ENCODE peak calls at places on chromosomes 6 and 20, in ten cellular contexts. Z is GM13977, W is mammary epithelial cell, D is Calu3, L is AG10803, G is colonic mucosa, T is PC-9, U is psoas muscle, X is fibroblast of the aortic adventitia, Y is brain microvascular endothelial cell. B is an unnamed sample.

GRCh38 chr20:62928246-62928939 is 2.1 kb upstream of the DIDO1 start:
- DNase-seq in Z (no peak), W (no peak), D (no peak), L (peak), G (no peak), T (no peak), U (no peak), X (no peak), Y (no peak), B (no peak)

GRCh38 chr20:24395151-24395550 is 74.3 kb upstream of the SYNDIG1 start:
- DNase-seq in Z (no peak), W (no peak), D (no peak), L (no peak), G (no peak), T (no peak), U (no peak), X (no peak), Y (no peak), B (no peak)

GRCh38 chr20:62805365-62805710 is 703 bp downstream of the OGFR start:
- DNase-seq in Z (no peak), W (no peak), D (peak), L (no peak), G (peak), T (no peak), U (no peak), X (peak), Y (no peak), B (no peak)

GRCh38 chr6:112286010-112286409 is 31.6 kb upstream of the LAMA4 start:
- DNase-seq in Z (peak), W (no peak), D (no peak), L (no peak), G (no peak), T (no peak), U (no peak), X (no peak), Y (no peak), B (no peak)

GRCh38 chr6:151679081-151679480 is 128.4 kb upstream of the ESR1 start:
- DNase-seq in Z (no peak), W (peak), D (no peak), L (peak), G (no peak), T (no peak), U (peak), X (peak), Y (peak), B (no peak)

GRCh38 chr20:33732166-33732970 is 572 bp downstream of the ZNF341 start:
- DNase-seq in Z (peak), W (peak), D (peak), L (peak), G (peak), T (peak), U (peak), X (peak), Y (peak), B (peak)

GRCh38 chr6:52317841-52318581 is 33.5 kb upstream of the MCM3 start:
- DNase-seq in Z (peak), W (peak), D (no peak), L (peak), G (no peak), T (peak), U (no peak), X (peak), Y (peak), B (no peak)

GRCh38 chr6:43771858-43772570 is 2.0 kb downstream of the VEGFA start:
- DNase-seq in Z (peak), W (peak), D (peak), L (peak), G (peak), T (peak), U (peak), X (no peak), Y (peak), B (peak)

GRCh38 chr6:44022296-44022661 is 105.0 kb downstream of the MRPL14 start:
- DNase-seq in Z (no peak), W (no peak), D (no peak), L (no peak), G (no peak), T (no peak), U (no peak), X (peak), Y (no peak), B (no peak)

GRCh38 chr6:169328112-169328801 is 74.6 kb upstream of the THBS2 start:
- DNase-seq in Z (no peak), W (peak), D (no peak), L (peak), G (no peak), T (no peak), U (peak), X (peak), Y (peak), B (no peak)

GRCh38 chr6:82701341-82701740 is 337.7 kb downstream of the TPBG start:
- DNase-seq in Z (no peak), W (no peak), D (no peak), L (no peak), G (no peak), T (no peak), U (no peak), X (no peak), Y (no peak), B (no peak)

GRCh38 chr6:90082847-90083246 is 188.6 kb downstream of the GJA10 start:
- DNase-seq in Z (no peak), W (no peak), D (no peak), L (no peak), G (no peak), T (no peak), U (no peak), X (no peak), Y (no peak), B (no peak)

GRCh38 chr6:150037526-150038201 is 12.3 kb upstream of the RAET1L start:
- DNase-seq in Z (no peak), W (no peak), D (no peak), L (no peak), G (no peak), T (no peak), U (no peak), X (no peak), Y (no peak), B (no peak)

GRCh38 chr6:136014454-136015421 is 163.2 kb downstream of the PDE7B start:
- DNase-seq in Z (no peak), W (no peak), D (no peak), L (peak), G (no peak), T (no peak), U (no peak), X (peak), Y (peak), B (no peak)

GRCh38 chr20:38946836-38947235 is 15.3 kb upstream of the DHX35 start:
- DNase-seq in Z (no peak), W (no peak), D (no peak), L (no peak), G (no peak), T (no peak), U (no peak), X (no peak), Y (no peak), B (no peak)

GRCh38 chr6:127855542-127856159 is 45.2 kb downstream of the THEMIS start:
- DNase-seq in Z (no peak), W (no peak), D (peak), L (peak), G (no peak), T (no peak), U (no peak), X (peak), Y (peak), B (no peak)

GRCh38 chr20:13819885-13820645 is 35.2 kb downstream of the NDUFAF5 start:
- DNase-seq in Z (peak), W (peak), D (peak), L (peak), G (peak), T (peak), U (peak), X (peak), Y (no peak), B (peak)

GRCh38 chr6:77456531-77457248 is 6.6 kb downstream of the HTR1B start:
- DNase-seq in Z (no peak), W (peak), D (peak), L (peak), G (no peak), T (no peak), U (peak), X (peak), Y (peak), B (no peak)

GRCh38 chr6:113758725-113759576 is 98.2 kb upstream of the MARCKS start:
- DNase-seq in Z (no peak), W (peak), D (no peak), L (no peak), G (no peak), T (peak), U (no peak), X (peak), Y (peak), B (no peak)

GRCh38 chr20:19875746-19876145 is 117.7 kb downstream of the RIN2 start:
- DNase-seq in Z (no peak), W (no peak), D (no peak), L (peak), G (no peak), T (no peak), U (no peak), X (no peak), Y (no peak), B (no peak)

GRCh38 chr6:21592953-21593352 is 598 bp upstream of the SOX4 start:
- DNase-seq in Z (no peak), W (no peak), D (no peak), L (no peak), G (no peak), T (no peak), U (no peak), X (no peak), Y (no peak), B (no peak)

GRCh38 chr20:34709836-34710567 is 5.9 kb downstream of the TP53INP2 start:
- DNase-seq in Z (peak), W (no peak), D (peak), L (peak), G (peak), T (no peak), U (peak), X (peak), Y (peak), B (peak)

GRCh38 chr6:35706468-35706867 is 17.8 kb upstream of the FKBP5 start:
- DNase-seq in Z (no peak), W (no peak), D (no peak), L (no peak), G (no peak), T (no peak), U (no peak), X (peak), Y (no peak), B (no peak)

GRCh38 chr6:45892196-45892595 is 123.5 kb downstream of the CLIC5 start:
- DNase-seq in Z (no peak), W (no peak), D (no peak), L (no peak), G (no peak), T (no peak), U (no peak), X (no peak), Y (no peak), B (no peak)

GRCh38 chr6:167968091-167968490 is 29.4 kb upstream of the KIF25 start:
- DNase-seq in Z (no peak), W (no peak), D (peak), L (no peak), G (peak), T (no peak), U (no peak), X (no peak), Y (no peak), B (no peak)

GRCh38 chr6:111871725-111872520 is 1.3 kb downstream of the FYN start:
- DNase-seq in Z (no peak), W (peak), D (peak), L (peak), G (peak), T (peak), U (no peak), X (peak), Y (peak), B (no peak)

GRCh38 chr6:38040254-38040653 is 220.7 kb downstream of the ZFAND3 start:
- DNase-seq in Z (no peak), W (no peak), D (no peak), L (no peak), G (no peak), T (no peak), U (no peak), X (no peak), Y (no peak), B (no peak)

GRCh38 chr6:147448212-147448611 is 60.3 kb upstream of the SAMD5 start:
- DNase-seq in Z (no peak), W (peak), D (no peak), L (no peak), G (no peak), T (no peak), U (no peak), X (no peak), Y (no peak), B (no peak)

GRCh38 chr6:152271681-152272464 is 365.3 kb downstream of the SYNE1 start:
- DNase-seq in Z (no peak), W (peak), D (no peak), L (peak), G (no peak), T (peak), U (no peak), X (peak), Y (peak), B (peak)

GRCh38 chr6:33008944-33009861 is at the start of gene HLA-DOA:
- DNase-seq in Z (peak), W (no peak), D (peak), L (no peak), G (no peak), T (no peak), U (no peak), X (peak), Y (peak), B (no peak)

GRCh38 chr20:62936996-62937352 is 973 bp upstream of the GID8 start:
- DNase-seq in Z (peak), W (peak), D (no peak), L (peak), G (no peak), T (peak), U (no peak), X (peak), Y (peak), B (no peak)

GRCh38 chr6:121055572-121056163 is 278.6 kb downstream of the TBC1D32 start:
- DNase-seq in Z (peak), W (peak), D (peak), L (peak), G (no peak), T (no peak), U (no peak), X (peak), Y (peak), B (no peak)

GRCh38 chr6:7879043-7879442 is 31.5 kb downstream of the TXNDC5 start:
- DNase-seq in Z (no peak), W (no peak), D (no peak), L (no peak), G (no peak), T (no peak), U (no peak), X (no peak), Y (no peak), B (no peak)

GRCh38 chr6:30819287-30819917 is 64.9 kb upstream of the DDR1 start:
- DNase-seq in Z (no peak), W (peak), D (no peak), L (peak), G (no peak), T (no peak), U (no peak), X (peak), Y (no peak), B (no peak)

GRCh38 chr6:133843098-133843497 is 45.8 kb upstream of the TCF21 start:
- DNase-seq in Z (no peak), W (no peak), D (no peak), L (no peak), G (no peak), T (no peak), U (no peak), X (no peak), Y (no peak), B (no peak)

GRCh38 chr6:133834472-133835170 is 54.3 kb upstream of the TCF21 start:
- DNase-seq in Z (no peak), W (no peak), D (no peak), L (no peak), G (no peak), T (no peak), U (no peak), X (no peak), Y (no peak), B (no peak)

GRCh38 chr6:133835901-133836300 is 53.0 kb upstream of the TCF21 start:
- DNase-seq in Z (no peak), W (no peak), D (no peak), L (peak), G (no peak), T (no peak), U (no peak), X (peak), Y (peak), B (no peak)

GRCh38 chr6:133833905-133834304 is 55.0 kb upstream of the TCF21 start:
- DNase-seq in Z (no peak), W (no peak), D (no peak), L (no peak), G (no peak), T (no peak), U (no peak), X (no peak), Y (no peak), B (no peak)

DNA sequence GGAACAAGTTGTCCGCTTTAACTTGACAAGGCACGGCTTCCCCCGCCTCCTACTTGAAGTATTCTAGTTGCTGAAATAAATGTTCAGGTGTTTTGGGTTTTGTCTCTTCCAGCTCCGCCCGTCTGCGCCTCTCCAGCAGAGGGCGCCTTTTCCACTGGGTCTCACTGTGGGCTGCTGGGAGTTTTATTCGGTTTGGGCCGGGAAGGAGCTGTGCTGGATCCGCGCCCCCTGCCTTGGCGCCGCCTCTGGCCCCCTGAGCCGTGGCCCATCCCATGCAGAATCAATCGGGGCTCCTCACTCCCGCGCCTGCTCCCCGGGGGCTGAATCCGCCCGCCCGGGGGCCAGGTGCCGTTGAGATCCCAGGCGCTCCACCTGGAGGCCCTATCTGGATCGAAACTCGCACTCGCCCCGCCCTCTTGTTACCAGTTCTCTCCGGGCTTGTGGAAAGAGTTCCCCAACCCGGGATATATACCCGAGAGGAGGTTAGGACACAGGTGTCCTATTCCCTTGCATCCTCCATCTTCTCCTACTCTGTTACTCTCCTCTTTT is 51.0 kb upstream of the TCF21 start:
- DNase-seq in Z (peak), W (peak), D (peak), L (peak), G (peak), T (peak), U (peak), X (peak), Y (peak), B (no peak)
- TF ChIP-seq CTCF in Z (peak), W (peak), D (peak), L (peak), G (peak), T (peak), U (peak), X (peak), Y (peak), B (peak)

GRCh38 chr6:122284848-122285247 is 114.6 kb upstream of the HSF2 start:
- DNase-seq in Z (no peak), W (no peak), D (no peak), L (no peak), G (no peak), T (no peak), U (no peak), X (no peak), Y (no peak), B (no peak)

GRCh38 chr6:122285292-122285913 is 114.0 kb upstream of the HSF2 start:
- DNase-seq in Z (no peak), W (no peak), D (no peak), L (no peak), G (no peak), T (no peak), U (no peak), X (peak), Y (no peak), B (peak)

GRCh38 chr6:122286512-122286911 is 112.9 kb upstream of the HSF2 start:
- DNase-seq in Z (no peak), W (no peak), D (no peak), L (peak), G (no peak), T (no peak), U (no peak), X (peak), Y (no peak), B (no peak)

GRCh38 chr6:122289721-122290501 is 109.5 kb upstream of the HSF2 start:
- DNase-seq in Z (no peak), W (no peak), D (peak), L (peak), G (no peak), T (no peak), U (no peak), X (peak), Y (peak), B (no peak)
- TF ChIP-seq CTCF in Z (no peak), W (no peak), D (no peak), L (peak), G (no peak), T (peak), U (peak), X (peak), Y (peak), B (no peak)

GRCh38 chr6:3031857-3032256 is 32.2 kb downstream of the NQO2 start:
- DNase-seq in Z (no peak), W (no peak), D (peak), L (no peak), G (no peak), T (no peak), U (no peak), X (no peak), Y (no peak), B (no peak)
- TF ChIP-seq CTCF in Z (no peak), W (no peak), D (no peak), L (no peak), G (no peak), T (no peak), U (no peak), X (no peak), Y (no peak), B (no peak)

DNA sequence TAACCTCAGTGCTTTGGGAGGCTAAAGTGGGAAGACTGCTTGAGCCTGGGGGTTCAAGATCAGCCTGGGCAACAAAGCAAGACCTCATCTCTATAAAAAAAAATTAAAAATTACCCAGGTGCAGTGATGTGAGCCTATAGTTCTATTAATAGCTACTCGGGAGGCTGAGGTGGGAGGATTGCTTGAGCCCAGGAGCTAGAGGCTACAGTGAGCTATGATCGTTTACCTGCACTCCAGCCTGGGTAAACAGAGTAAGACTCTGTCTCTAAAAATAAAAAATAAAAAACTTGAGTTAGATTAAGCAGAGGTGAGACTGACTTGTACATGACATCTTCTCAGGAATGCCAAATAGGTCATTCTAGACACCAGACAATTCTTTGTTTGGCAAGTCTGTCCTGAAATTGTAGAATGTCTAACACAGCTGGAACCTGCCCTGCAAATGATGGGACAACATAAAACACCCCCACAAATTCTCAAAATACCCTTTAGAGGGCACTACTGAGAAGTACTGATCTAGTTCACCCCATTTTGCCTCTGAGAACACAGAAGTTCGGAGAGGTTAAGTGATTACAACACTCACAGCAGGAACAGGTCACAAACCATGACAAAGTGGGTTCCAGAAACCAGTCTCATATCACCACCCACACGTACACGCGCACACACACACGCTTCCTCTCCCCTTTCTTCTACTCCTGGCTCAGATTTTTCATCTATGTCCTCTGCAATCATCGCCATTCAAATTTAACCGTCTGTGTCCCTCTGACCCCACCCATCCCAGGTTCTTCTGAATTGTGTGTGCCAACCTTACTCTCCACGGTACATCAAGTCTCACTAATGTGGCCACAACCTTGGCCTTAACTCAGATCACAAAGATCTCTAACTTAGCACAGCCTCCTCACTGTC is 38.3 kb downstream of the ARHGAP18 start:
- DNase-seq in Z (peak), W (no peak), D (no peak), L (no peak), G (no peak), T (no peak), U (no peak), X (no peak), Y (no peak), B (no peak)
- TF ChIP-seq CTCF in Z (peak), W (peak), D (peak), L (peak), G (no peak), T (no peak), U (no peak), X (no peak), Y (peak), B (no peak)

GRCh38 chr6:95819939-95820338 is 195.8 kb upstream of the FUT9 start:
- DNase-seq in Z (no peak), W (no peak), D (no peak), L (no peak), G (no peak), T (no peak), U (no peak), X (no peak), Y (no peak), B (no peak)
- TF ChIP-seq CTCF in Z (peak), W (peak), D (no peak), L (no peak), G (no peak), T (peak), U (no peak), X (no peak), Y (no peak), B (no peak)

GRCh38 chr20:45322952-45323383 is 14.9 kb upstream of the MATN4 start:
- DNase-seq in Z (no peak), W (peak), D (peak), L (peak), G (peak), T (peak), U (peak), X (peak), Y (no peak), B (peak)
- TF ChIP-seq CTCF in Z (peak), W (no peak), D (peak), L (peak), G (peak), T (peak), U (peak), X (no peak), Y (peak), B (peak)

B was measured in gastrocnemius medialis.